ENCODE peak calls at places on chromosomes 6 and 20, in five cellular contexts. T is suprapubic skin; S is CD4-positive, alpha-beta memory T cell; E is tibial artery; Z is neuronal stem cell. K is an unnamed sample.

GRCh38 chr20:49843139-49843538 is 30.5 kb downstream of the SLC9A8 start:
- DNase-seq in S (no peak), T (no peak), Z (no peak), E (no peak), K (no peak)

GRCh38 chr20:35611482-35611881 is 4.1 kb upstream of the SPAG4 start:
- DNase-seq in T (no peak), S (no peak), E (no peak), Z (no peak), K (no peak)

GRCh38 chr20:58342104-58342945 is 32.8 kb downstream of the RAB22A start:
- DNase-seq in T (no peak), Z (no peak), E (no peak), S (no peak), K (peak; percentile 71)

GRCh38 chr6:52415333-52415732 is 4.8 kb upstream of the EFHC1 start:
- DNase-seq in S (no peak), E (no peak), T (no peak), Z (no peak), K (no peak)

GRCh38 chr6:115766745-115767462 is 293.8 kb downstream of the FRK start:
- DNase-seq in T (no peak), E (no peak), Z (peak; percentile 32), S (no peak), K (no peak)

GRCh38 chr20:48618631-48619030 is 209.2 kb downstream of the PREX1 start:
- DNase-seq in S (no peak), E (no peak), Z (no peak), T (no peak), K (no peak)

GRCh38 chr20:62516345-62516744 is 40.5 kb upstream of the GATA5 start:
- DNase-seq in Z (no peak), E (no peak), S (no peak), T (no peak), K (no peak)

GRCh38 chr6:34601706-34602105 is 45.6 kb upstream of the SPDEF start:
- DNase-seq in T (no peak), E (no peak), S (no peak), Z (no peak), K (no peak)

GRCh38 chr20:32488066-32488838 is 96.9 kb downstream of the NOL4L start:
- DNase-seq in E (no peak), T (no peak), Z (no peak), S (no peak), K (no peak)

GRCh38 chr6:108961985-108962384 is 113.8 kb downstream of the ARMC2 start:
- DNase-seq in Z (no peak), E (no peak), T (no peak), S (no peak), K (peak; percentile 88)

GRCh38 chr6:44049163-44049988 is 77.9 kb downstream of the MRPL14 start:
- DNase-seq in E (no peak), T (no peak), S (no peak), Z (no peak), K (peak; percentile 51)

GRCh38 chr6:110708295-110708965 is 106.8 kb downstream of the CDK19 start:
- DNase-seq in S (no peak), Z (no peak), T (no peak), E (no peak), K (peak; percentile 58)

GRCh38 chr6:1594495-1595200 is 15.1 kb upstream of the FOXC1 start:
- DNase-seq in Z (no peak), E (no peak), S (no peak), T (peak; percentile 72), K (no peak)

GRCh38 chr6:160101262-160102205 is 20.1 kb upstream of the SLC22A1 start:
- DNase-seq in S (no peak), T (no peak), Z (no peak), E (no peak), K (no peak)

GRCh38 chr6:150406948-150407347 is 38.1 kb downstream of the IYD start:
- DNase-seq in E (no peak), S (no peak), T (no peak), Z (no peak), K (no peak)

GRCh38 chr6:100925756-100926155 is 44.6 kb upstream of the ASCC3 start:
- DNase-seq in Z (no peak), S (no peak), T (no peak), E (no peak), K (no peak)

GRCh38 chr6:24720131-24720603 is 1.2 kb upstream of the C6orf62 start:
- DNase-seq in T (peak; percentile 83), E (peak; percentile 57), Z (peak; percentile 32), S (peak; percentile 83), K (no peak)
- H3K4me1 ChIP-seq in T (peaks cover 46% of the 10 kb centered on the region), E (peaks cover 17% of the 10 kb centered on the region), Z (no peaks in the 10 kb centered on the region), S (peaks cover 45% of the 10 kb centered on the region), K (peaks cover 5% of the 10 kb centered on the region)

GRCh38 chr20:24093666-24094065 is 105.1 kb upstream of the GGTLC1 start:
- DNase-seq in T (no peak), S (no peak), E (no peak), Z (no peak), K (no peak)
- H3K4me1 ChIP-seq in T (peaks cover 2% of the 10 kb centered on the region), S (no peaks in the 10 kb centered on the region), E (no peaks in the 10 kb centered on the region), Z (no peaks in the 10 kb centered on the region), K (peaks cover 5% of the 10 kb centered on the region)

GRCh38 chr6:40457261-40457660 is 129.9 kb downstream of the LRFN2 start:
- DNase-seq in S (no peak), E (no peak), T (no peak), Z (no peak), K (no peak)

GRCh38 chr6:40456390-40457013 is 130.7 kb downstream of the LRFN2 start:
- DNase-seq in Z (no peak), S (no peak), E (no peak), T (no peak), K (no peak)

GRCh38 chr6:40455686-40456389 is 131.3 kb downstream of the LRFN2 start:
- DNase-seq in Z (no peak), T (no peak), E (no peak), S (no peak), K (no peak)

GRCh38 chr6:40466986-40467584 is 120.1 kb downstream of the LRFN2 start:
- DNase-seq in S (no peak), E (no peak), Z (no peak), T (no peak), K (no peak)

GRCh38 chr6:40461643-40462042 is 125.5 kb downstream of the LRFN2 start:
- DNase-seq in E (no peak), Z (no peak), S (no peak), T (no peak), K (no peak)
- H3K4me1 ChIP-seq in E (no peaks in the 10 kb centered on the region), Z (no peaks in the 10 kb centered on the region), S (no peaks in the 10 kb centered on the region), T (no peaks in the 10 kb centered on the region), K (no peaks in the 10 kb centered on the region)

DNA sequence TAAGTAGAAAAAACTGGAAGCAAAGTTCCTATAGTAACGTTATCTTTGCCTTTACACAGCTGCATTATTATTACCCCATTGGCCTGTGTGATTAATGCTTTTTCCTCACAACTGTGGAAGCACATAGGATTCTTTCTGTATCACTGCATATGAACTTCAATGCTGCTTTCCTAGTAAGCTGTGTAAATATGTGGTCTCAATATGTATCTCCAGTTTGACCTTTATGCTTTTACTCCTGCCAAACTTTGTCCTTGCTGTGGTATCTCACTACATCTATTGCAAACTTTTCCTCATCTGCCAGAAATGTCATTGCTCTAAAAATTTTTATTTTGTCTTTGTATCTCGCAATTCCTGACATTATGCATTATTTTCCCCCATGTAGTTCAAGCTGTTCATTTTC is 168.6 kb downstream of the ZFAND3 start:
- DNase-seq in T (no peak), E (no peak), S (no peak), Z (no peak), K (peak; percentile 63)
- H3K4me1 ChIP-seq in T (peaks cover 57% of the 10 kb centered on the region), E (peaks cover 33% of the 10 kb centered on the region), S (peaks cover 10% of the 10 kb centered on the region), Z (peaks cover 15% of the 10 kb centered on the region), K (peaks cover 35% of the 10 kb centered on the region)

DNA sequence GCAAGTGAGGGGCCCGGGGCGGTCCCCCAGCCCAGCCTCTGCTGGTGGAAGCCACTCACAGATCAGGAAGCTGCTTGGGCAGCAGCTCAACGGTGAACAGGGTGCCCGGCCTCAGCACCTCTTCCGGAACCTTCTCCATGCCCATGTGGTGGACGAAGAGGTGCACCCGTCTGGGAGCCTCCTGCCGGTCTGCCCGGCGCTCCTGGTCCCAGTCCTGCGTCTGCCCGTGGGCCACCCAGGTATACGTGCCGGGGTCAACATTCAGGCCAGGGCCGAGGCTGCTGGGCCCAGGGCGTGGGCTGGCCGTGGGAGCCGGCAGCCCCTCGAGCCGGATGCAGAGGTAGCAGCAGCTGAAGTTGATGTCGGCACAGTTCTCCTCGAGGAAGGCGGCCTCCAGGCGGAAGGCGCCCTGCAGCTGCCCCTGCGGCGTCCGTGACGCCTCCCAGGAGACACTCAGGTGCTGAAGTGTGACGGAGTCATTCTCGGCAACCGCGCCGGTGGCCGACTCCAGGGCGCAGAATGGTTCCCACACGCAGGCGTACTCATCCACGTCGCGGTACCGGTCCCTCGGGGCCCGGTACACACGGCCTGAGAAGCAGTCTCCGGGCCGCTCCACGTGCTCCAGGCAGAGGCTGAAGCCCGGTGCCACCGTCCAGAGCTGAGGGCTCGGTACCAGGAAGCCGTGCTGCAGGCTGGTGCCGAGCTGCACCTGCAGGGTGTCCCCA is 8.7 kb downstream of the FNDC11 start:
- DNase-seq in S (no peak), T (no peak), E (no peak), Z (no peak), K (no peak)
- H3K4me1 ChIP-seq in S (peaks cover 4% of the 10 kb centered on the region), T (no peaks in the 10 kb centered on the region), E (no peaks in the 10 kb centered on the region), Z (no peaks in the 10 kb centered on the region), K (no peaks in the 10 kb centered on the region)

K was measured in astrocyte.